ENCODE peak calls at places on chromosomes 1 and 21, in five cellular contexts. G is myocyte, S is RPMI8226, P is RCC 7860, N is MV-4-11. C is an unnamed sample.

GRCh38 chr1:10848109-10848684 is 51.8 kb upstream of the CASZ1 start:
- DNase-seq in G (no peak), N (no peak), S (no peak), P (no peak), C (no peak)

GRCh38 chr1:14767075-14767474 is 168.6 kb downstream of the KAZN start:
- DNase-seq in G (no peak), P (no peak), N (no peak), S (no peak), C (no peak)

GRCh38 chr1:6447818-6448748 is 17.9 kb downstream of the TNFRSF25 start:
- DNase-seq in P (no peak), S (peak), G (no peak), N (no peak), C (no peak)

GRCh38 chr1:62436039-62436465 is 797 bp upstream of the USP1 start:
- DNase-seq in G (no peak), P (no peak), S (peak), N (peak), C (no peak)

GRCh38 chr1:34973326-34973725 is 11.8 kb downstream of the TMEM35B start:
- DNase-seq in P (no peak), S (no peak), N (no peak), G (no peak), C (no peak)

GRCh38 chr1:209363112-209363511 is 220.4 kb upstream of the CAMK1G start:
- DNase-seq in P (no peak), N (no peak), S (no peak), G (no peak), C (no peak)

GRCh38 chr1:151130837-151131586 is 15.4 kb downstream of the SEMA6C start:
- DNase-seq in S (no peak), P (no peak), N (no peak), G (no peak), C (peak)

GRCh38 chr1:21944261-21945074 is 7.4 kb upstream of the HSPG2 start:
- DNase-seq in S (no peak), G (peak), N (no peak), P (no peak), C (no peak)

GRCh38 chr1:68291763-68292384 is 59.6 kb upstream of the WLS start:
- DNase-seq in S (peak), G (peak), P (no peak), N (peak), C (no peak)

GRCh38 chr1:53572061-53572801 is 113.0 kb downstream of the DMRTB1 start:
- DNase-seq in S (peak), P (peak), N (no peak), G (peak), C (peak)

GRCh38 chr1:173601588-173601987 is 1.3 kb downstream of the SLC9C2 start:
- DNase-seq in P (no peak), S (peak), G (no peak), N (peak), C (no peak)

GRCh38 chr1:155183775-155184221 is 10.1 kb downstream of the TRIM46 start:
- DNase-seq in S (no peak), N (no peak), G (no peak), P (no peak), C (no peak)

GRCh38 chr1:22024485-22025367 is 23.3 kb downstream of the CELA3A start:
- DNase-seq in G (no peak), S (peak), P (peak), N (peak), C (no peak)

GRCh38 chr1:29736582-29737188 is 500.4 kb downstream of the PTPRU start:
- DNase-seq in N (peak), G (peak), P (peak), S (peak), C (no peak)

GRCh38 chr1:154750681-154751665 is 119.1 kb downstream of the KCNN3 start:
- DNase-seq in P (no peak), S (peak), N (no peak), G (no peak), C (no peak)

GRCh38 chr1:115539061-115539460 is 102.7 kb upstream of the VANGL1 start:
- DNase-seq in S (no peak), P (no peak), G (no peak), N (no peak), C (no peak)

GRCh38 chr21:41895643-41896493 is 16.7 kb upstream of the PRDM15 start:
- DNase-seq in S (no peak), N (peak), P (no peak), G (peak), C (no peak)

GRCh38 chr1:221254813-221255212 is 375.6 kb downstream of the HLX start:
- DNase-seq in S (no peak), N (no peak), G (no peak), P (no peak), C (no peak)

GRCh38 chr1:110672001-110672752 is 2.6 kb downstream of the KCNA3 start:
- DNase-seq in S (peak), P (no peak), N (peak), G (no peak), C (no peak)

GRCh38 chr1:19029191-19030085 is 73.0 kb upstream of the IFFO2 start:
- DNase-seq in P (no peak), S (peak), G (no peak), N (peak), C (no peak)

GRCh38 chr1:209103135-209103534 is 480.4 kb upstream of the CAMK1G start:
- DNase-seq in P (no peak), S (peak), G (peak), N (no peak), C (no peak)

GRCh38 chr1:54301494-54301893 is 101.5 kb downstream of the MRPL37 start:
- DNase-seq in S (no peak), G (no peak), N (no peak), P (no peak), C (no peak)

GRCh38 chr1:119713039-119713537 is 1.4 kb downstream of the PHGDH start:
- DNase-seq in S (no peak), N (no peak), P (no peak), G (no peak), C (no peak)

GRCh38 chr1:37999434-38000232 is 5.7 kb downstream of the FHL3 start:
- DNase-seq in P (peak), G (peak), S (no peak), N (peak), C (no peak)

GRCh38 chr1:165215676-165216075 is 140.8 kb downstream of the LMX1A start:
- DNase-seq in G (no peak), P (no peak), N (no peak), S (no peak), C (no peak)

GRCh38 chr1:29783501-29784275 is 547.4 kb downstream of the PTPRU start:
- DNase-seq in P (no peak), N (no peak), G (no peak), S (no peak), C (no peak)

GRCh38 chr1:109667452-109668122 is at the start of gene GSTM2:
- DNase-seq in S (no peak), P (no peak), G (peak), N (peak), C (peak)

GRCh38 chr1:247298124-247298481 is 33.6 kb downstream of the ZNF496 start:
- DNase-seq in N (no peak), P (no peak), S (no peak), G (no peak), C (no peak)

GRCh38 chr1:78622548-78622947 is 2.3 kb downstream of the IFI44L start:
- DNase-seq in S (no peak), G (no peak), N (no peak), P (no peak), C (no peak)

GRCh38 chr1:35600593-35600992 is 27.5 kb downstream of the TFAP2E start:
- DNase-seq in N (no peak), G (no peak), P (no peak), S (no peak), C (no peak)

GRCh38 chr1:1796466-1796865 is 18.2 kb upstream of the NADK start:
- DNase-seq in S (no peak), G (no peak), P (no peak), N (no peak), C (no peak)

GRCh38 chr21:31594726-31595125 is 64.8 kb upstream of the SOD1 start:
- DNase-seq in P (no peak), N (no peak), G (no peak), S (no peak), C (no peak)

GRCh38 chr21:39633043-39633442 is 20.3 kb downstream of the B3GALT5 start:
- DNase-seq in P (peak), N (no peak), G (peak), S (no peak), C (peak)

GRCh38 chr1:27569088-27569459 is 34.9 kb downstream of the AHDC1 start:
- DNase-seq in N (no peak), S (no peak), P (no peak), G (peak), C (no peak)

GRCh38 chr1:41895552-41895951 is 23.2 kb downstream of the HIVEP3 start:
- DNase-seq in S (no peak), N (no peak), P (no peak), G (no peak), C (no peak)

GRCh38 chr1:113669988-113670387 is 89.3 kb downstream of the PHTF1 start:
- DNase-seq in G (no peak), P (no peak), N (no peak), S (no peak), C (no peak)

GRCh38 chr1:36673207-36673606 is 190.5 kb upstream of the CSF3R start:
- DNase-seq in P (no peak), N (no peak), G (no peak), S (no peak), C (no peak)

GRCh38 chr1:204359474-204360255 is at the start of gene PLEKHA6:
- DNase-seq in P (no peak), N (no peak), S (no peak), G (peak), C (no peak)

C was measured in kidney epithelial cell.